ENCODE peak calls at places on chromosomes 7 and 10, in five cellular contexts. One of them, this sample, is unnamed.
A peak's percentile ranks its signal among the peaks of the same experiment; 100 is the strongest.

GRCh38 chr7:100598425-100598824 is 3.7 kb upstream of the PCOLCE start:
- DNase-seq in IMR-90: peak; percentile 12
- DNase-seq in H9: no peak
- DNase-seq in mesenchymal stem cell: peak; percentile 30
- DNase-seq in neuronal stem cell: no peak
- DNase-seq in this sample: no peak

GRCh38 chr7:8991159-8991558 is 557.8 kb downstream of the NXPH1 start:
- DNase-seq in IMR-90: no peak
- DNase-seq in H9: no peak
- DNase-seq in mesenchymal stem cell: no peak
- DNase-seq in neuronal stem cell: no peak
- DNase-seq in this sample: no peak

GRCh38 chr10:112214335-112214941 is 30.9 kb upstream of the GPAM start:
- DNase-seq in IMR-90: no peak
- DNase-seq in H9: no peak
- DNase-seq in mesenchymal stem cell: no peak
- DNase-seq in neuronal stem cell: no peak
- DNase-seq in this sample: no peak

GRCh38 chr7:23490357-23491131 is 20.3 kb upstream of the IGF2BP3 start:
- DNase-seq in IMR-90: no peak
- DNase-seq in H9: no peak
- DNase-seq in mesenchymal stem cell: no peak
- DNase-seq in neuronal stem cell: no peak
- DNase-seq in this sample: peak; percentile 48

GRCh38 chr10:11170993-11171416 is 153.3 kb downstream of the CELF2 start:
- DNase-seq in IMR-90: no peak
- DNase-seq in H9: no peak
- DNase-seq in mesenchymal stem cell: no peak
- DNase-seq in neuronal stem cell: no peak
- DNase-seq in this sample: peak; percentile 20

GRCh38 chr10:131211146-131211545 is 100.4 kb downstream of the TCERG1L start:
- DNase-seq in IMR-90: no peak
- DNase-seq in H9: peak; percentile 12
- DNase-seq in mesenchymal stem cell: no peak
- DNase-seq in neuronal stem cell: no peak
- DNase-seq in this sample: no peak

GRCh38 chr7:104206841-104207240 is 972 bp downstream of the ORC5 start:
- DNase-seq in IMR-90: no peak
- DNase-seq in H9: no peak
- DNase-seq in mesenchymal stem cell: no peak
- DNase-seq in neuronal stem cell: no peak
- DNase-seq in this sample: no peak

GRCh38 chr10:14906765-14907164 is 28.1 kb downstream of the SUV39H2 start:
- DNase-seq in IMR-90: no peak
- DNase-seq in H9: no peak
- DNase-seq in mesenchymal stem cell: no peak
- DNase-seq in neuronal stem cell: no peak
- DNase-seq in this sample: no peak

GRCh38 chr7:124791876-124792446 is 26.4 kb upstream of the GPR37 start:
- DNase-seq in IMR-90: peak; percentile 12
- DNase-seq in H9: no peak
- DNase-seq in mesenchymal stem cell: peak; percentile 39
- DNase-seq in neuronal stem cell: no peak
- DNase-seq in this sample: peak; percentile 86

GRCh38 chr7:83055197-83055596 is 107.5 kb downstream of the PCLO start:
- DNase-seq in IMR-90: no peak
- DNase-seq in H9: no peak
- DNase-seq in mesenchymal stem cell: no peak
- DNase-seq in neuronal stem cell: no peak
- DNase-seq in this sample: no peak

GRCh38 chr7:109456116-109456515 is 886.4 kb downstream of the DNAJB9 start:
- DNase-seq in IMR-90: no peak
- DNase-seq in H9: peak; percentile 42
- DNase-seq in mesenchymal stem cell: no peak
- DNase-seq in neuronal stem cell: no peak
- DNase-seq in this sample: no peak

GRCh38 chr7:2813350-2814185 is 30.5 kb downstream of the GNA12 start:
- DNase-seq in IMR-90: no peak
- DNase-seq in H9: no peak
- DNase-seq in mesenchymal stem cell: no peak
- DNase-seq in neuronal stem cell: no peak
- DNase-seq in this sample: no peak

GRCh38 chr7:108613147-108613948 is 43.7 kb downstream of the DNAJB9 start:
- DNase-seq in IMR-90: peak; percentile 25
- DNase-seq in H9: no peak
- DNase-seq in mesenchymal stem cell: peak; percentile 53
- DNase-seq in neuronal stem cell: peak; percentile 52
- DNase-seq in this sample: no peak

GRCh38 chr10:24622781-24623301 is 100.8 kb downstream of the ARHGAP21 start:
- DNase-seq in IMR-90: peak; percentile 66
- DNase-seq in H9: no peak
- DNase-seq in mesenchymal stem cell: peak; percentile 70
- DNase-seq in neuronal stem cell: no peak
- DNase-seq in this sample: no peak

GRCh38 chr7:26090927-26091519 is 61.0 kb upstream of the NFE2L3 start:
- DNase-seq in IMR-90: peak; percentile 74
- DNase-seq in H9: no peak
- DNase-seq in mesenchymal stem cell: peak; percentile 65
- DNase-seq in neuronal stem cell: peak; percentile 62
- DNase-seq in this sample: no peak

GRCh38 chr7:40799493-40800406 is 664.9 kb downstream of the SUGCT start:
- DNase-seq in IMR-90: no peak
- DNase-seq in H9: no peak
- DNase-seq in mesenchymal stem cell: no peak
- DNase-seq in neuronal stem cell: no peak
- DNase-seq in this sample: no peak

GRCh38 chr7:67341153-67341768 is 344.6 kb downstream of the TYW1 start:
- DNase-seq in IMR-90: no peak
- DNase-seq in H9: no peak
- DNase-seq in mesenchymal stem cell: no peak
- DNase-seq in neuronal stem cell: no peak
- DNase-seq in this sample: no peak

GRCh38 chr10:88676283-88677060 is 12.2 kb downstream of the LIPF start:
- DNase-seq in IMR-90: no peak
- DNase-seq in H9: no peak
- DNase-seq in mesenchymal stem cell: no peak
- DNase-seq in neuronal stem cell: no peak
- DNase-seq in this sample: no peak

GRCh38 chr7:2530076-2530967 is 10.7 kb downstream of the LFNG start:
- DNase-seq in IMR-90: no peak
- DNase-seq in H9: no peak
- DNase-seq in mesenchymal stem cell: no peak
- DNase-seq in neuronal stem cell: no peak
- DNase-seq in this sample: no peak

GRCh38 chr7:157564518-157565177 is 227.8 kb downstream of the DNAJB6 start:
- DNase-seq in IMR-90: peak; percentile 4
- DNase-seq in H9: no peak
- DNase-seq in mesenchymal stem cell: peak; percentile 72
- DNase-seq in neuronal stem cell: no peak
- DNase-seq in this sample: no peak

GRCh38 chr7:4006687-4007086 is 675.4 kb upstream of the FOXK1 start:
- DNase-seq in IMR-90: no peak
- DNase-seq in H9: no peak
- DNase-seq in mesenchymal stem cell: no peak
- DNase-seq in neuronal stem cell: no peak
- DNase-seq in this sample: no peak

GRCh38 chr7:158802535-158803199 is 26.6 kb downstream of the ESYT2 start:
- DNase-seq in IMR-90: peak; percentile 56
- DNase-seq in H9: no peak
- DNase-seq in mesenchymal stem cell: peak; percentile 71
- DNase-seq in neuronal stem cell: no peak
- DNase-seq in this sample: peak; percentile 79

GRCh38 chr7:102306916-102307677 is 20.4 kb downstream of the SH2B2 start:
- DNase-seq in IMR-90: peak; percentile 78
- DNase-seq in H9: peak; percentile 76
- DNase-seq in mesenchymal stem cell: peak; percentile 88
- DNase-seq in neuronal stem cell: no peak
- DNase-seq in this sample: no peak

GRCh38 chr7:139691253-139691781 is 86.5 kb downstream of the HIPK2 start:
- DNase-seq in IMR-90: no peak
- DNase-seq in H9: no peak
- DNase-seq in mesenchymal stem cell: peak; percentile 35
- DNase-seq in neuronal stem cell: no peak
- DNase-seq in this sample: no peak

GRCh38 chr7:115840702-115841101 is 189.9 kb downstream of the TFEC start:
- DNase-seq in IMR-90: no peak
- DNase-seq in H9: no peak
- DNase-seq in mesenchymal stem cell: peak; percentile 6
- DNase-seq in neuronal stem cell: no peak
- DNase-seq in this sample: peak; percentile 81

GRCh38 chr7:43589728-43590127 is 6.8 kb downstream of the STK17A start:
- DNase-seq in IMR-90: no peak
- DNase-seq in H9: no peak
- DNase-seq in mesenchymal stem cell: no peak
- DNase-seq in neuronal stem cell: no peak
- DNase-seq in this sample: no peak
- H3K9ac ChIP-seq in IMR-90: no peak overlapping the region
- H3K9ac ChIP-seq in H9: no peak overlapping the region
- H3K9ac ChIP-seq in mesenchymal stem cell: no peak overlapping the region
- H3K9ac ChIP-seq in neuronal stem cell: no peak overlapping the region
- H3K9ac ChIP-seq in this sample: no peak overlapping the region

DNA sequence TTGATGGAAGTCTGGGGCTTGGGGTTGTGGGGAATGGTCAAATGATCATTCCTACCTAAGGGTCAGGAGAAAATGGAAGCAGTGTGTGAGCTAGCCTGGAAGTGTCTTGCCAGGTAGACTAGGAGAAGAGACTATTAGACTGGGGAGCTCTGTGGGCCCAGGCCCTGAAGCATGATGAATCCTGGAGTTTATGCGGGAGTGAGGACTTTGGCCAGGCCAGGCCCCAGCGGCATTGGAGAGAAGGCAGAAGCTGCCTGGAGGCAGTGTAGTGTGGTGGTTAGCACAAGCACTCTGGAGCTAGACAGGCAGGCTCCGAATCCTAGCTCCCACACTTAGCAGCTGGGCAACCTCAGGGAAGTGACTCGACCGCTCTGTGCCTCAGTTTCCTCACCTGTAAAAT is 29.3 kb downstream of the ZMIZ1 start:
- DNase-seq in IMR-90: no peak
- DNase-seq in H9: no peak
- DNase-seq in mesenchymal stem cell: no peak
- DNase-seq in neuronal stem cell: no peak
- DNase-seq in this sample: no peak
- H3K79me1 ChIP-seq in IMR-90: peaks cover 6% of the 10 kb centered on the region
- H3K79me1 ChIP-seq in H9: peaks cover 8% of the 10 kb centered on the region
- H3K79me1 ChIP-seq in mesenchymal stem cell: peaks cover 4% of the 10 kb centered on the region
- H3K79me1 ChIP-seq in neuronal stem cell: peaks cover 28% of the 10 kb centered on the region
- H3K79me1 ChIP-seq in this sample: no peaks in the 10 kb centered on the region

GRCh38 chr10:115026041-115026779 is 67.0 kb upstream of the ATRNL1 start:
- DNase-seq in IMR-90: no peak
- DNase-seq in H9: no peak
- DNase-seq in mesenchymal stem cell: no peak
- DNase-seq in neuronal stem cell: no peak
- DNase-seq in this sample: no peak

GRCh38 chr10:115033898-115034297 is 59.3 kb upstream of the ATRNL1 start:
- DNase-seq in IMR-90: no peak
- DNase-seq in H9: no peak
- DNase-seq in mesenchymal stem cell: no peak
- DNase-seq in neuronal stem cell: no peak
- DNase-seq in this sample: no peak

GRCh38 chr10:115030483-115031200 is 62.5 kb upstream of the ATRNL1 start:
- DNase-seq in IMR-90: no peak
- DNase-seq in H9: no peak
- DNase-seq in mesenchymal stem cell: no peak
- DNase-seq in neuronal stem cell: peak; percentile 18
- DNase-seq in this sample: no peak

GRCh38 chr10:115029452-115030375 is 63.5 kb upstream of the ATRNL1 start:
- DNase-seq in IMR-90: no peak
- DNase-seq in H9: no peak
- DNase-seq in mesenchymal stem cell: no peak
- DNase-seq in neuronal stem cell: no peak
- DNase-seq in this sample: no peak

DNA sequence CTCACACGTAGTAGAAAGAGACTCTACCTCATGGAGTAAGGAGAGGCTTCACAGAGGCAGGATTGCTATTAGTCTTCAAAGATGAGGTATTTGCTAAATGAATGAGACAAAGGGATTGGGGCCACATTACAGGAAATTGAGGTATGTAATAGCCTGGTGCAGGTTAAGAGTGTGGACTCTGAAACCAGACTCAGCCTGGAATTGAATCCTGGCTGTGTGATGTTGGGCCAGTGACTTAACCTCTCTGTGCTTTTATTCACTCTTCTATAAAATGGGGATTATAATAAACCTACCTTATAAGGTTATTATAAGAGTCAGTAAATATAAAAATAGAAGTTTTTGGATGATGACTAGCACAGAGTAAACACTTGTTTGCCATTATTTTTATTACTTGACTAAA is 64.7 kb upstream of the ATRNL1 start:
- DNase-seq in IMR-90: no peak
- DNase-seq in H9: no peak
- DNase-seq in mesenchymal stem cell: no peak
- DNase-seq in neuronal stem cell: no peak
- DNase-seq in this sample: no peak
- H3K9ac ChIP-seq in IMR-90: no peak overlapping the region
- H3K9ac ChIP-seq in H9: no peak overlapping the region
- H3K9ac ChIP-seq in mesenchymal stem cell: no peak overlapping the region
- H3K9ac ChIP-seq in neuronal stem cell: no peak overlapping the region
- H3K9ac ChIP-seq in this sample: no peak overlapping the region

DNA sequence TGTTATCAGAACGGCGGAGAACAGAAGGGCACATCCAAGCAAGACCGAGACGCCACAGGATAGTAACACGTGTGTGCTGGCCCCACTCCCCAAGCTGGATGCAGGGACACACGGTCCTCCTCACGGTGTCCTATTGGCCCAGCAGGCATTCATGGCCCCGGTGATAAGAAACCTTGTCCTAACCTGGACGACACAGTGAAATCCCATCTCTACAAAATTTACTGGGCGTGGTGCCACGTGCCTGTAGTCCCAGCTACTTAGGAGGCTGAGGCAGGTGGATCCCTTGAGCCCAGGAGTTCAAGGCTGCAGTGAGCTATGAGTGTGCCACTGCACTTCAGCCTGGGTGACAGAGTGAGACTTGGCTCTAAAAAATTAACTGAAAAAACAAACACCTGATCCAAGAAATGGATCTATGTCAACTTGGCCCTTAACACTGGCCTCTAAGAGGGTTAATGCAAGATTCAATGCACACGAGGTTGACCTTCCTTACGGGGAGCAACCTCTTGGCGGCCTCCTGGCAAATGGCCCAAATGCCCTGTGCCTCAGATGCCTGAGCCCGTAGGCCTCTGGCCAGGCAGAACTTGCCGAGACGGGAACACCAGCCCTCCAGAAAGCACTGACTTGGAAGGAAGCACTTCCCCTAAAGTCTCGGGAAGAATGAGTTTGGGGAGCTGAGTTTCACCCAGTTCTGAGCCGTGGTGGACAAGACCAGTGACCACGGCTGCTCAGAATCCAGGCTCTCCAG is 72.3 kb downstream of the ZRANB1 start:
- DNase-seq in IMR-90: no peak
- DNase-seq in H9: no peak
- DNase-seq in mesenchymal stem cell: no peak
- DNase-seq in neuronal stem cell: no peak
- DNase-seq in this sample: no peak
- H3K79me1 ChIP-seq in IMR-90: peaks cover 41% of the 10 kb centered on the region
- H3K79me1 ChIP-seq in H9: peaks cover 13% of the 10 kb centered on the region
- H3K79me1 ChIP-seq in mesenchymal stem cell: peaks cover 76% of the 10 kb centered on the region
- H3K79me1 ChIP-seq in neuronal stem cell: peaks cover 19% of the 10 kb centered on the region
- H3K79me1 ChIP-seq in this sample: no peaks in the 10 kb centered on the region

GRCh38 chr10:71254834-71255539 is 42.6 kb downstream of the UNC5B start:
- DNase-seq in IMR-90: no peak
- DNase-seq in H9: no peak
- DNase-seq in mesenchymal stem cell: no peak
- DNase-seq in neuronal stem cell: no peak
- DNase-seq in this sample: no peak
- H3K9ac ChIP-seq in IMR-90: no peak overlapping the region
- H3K9ac ChIP-seq in H9: no peak overlapping the region
- H3K9ac ChIP-seq in mesenchymal stem cell: peak overlapping the region; percentile 36
- H3K9ac ChIP-seq in neuronal stem cell: no peak overlapping the region
- H3K9ac ChIP-seq in this sample: no peak overlapping the region